ENCODE peak calls at places on chromosomes 5 and 9, in four cellular contexts. D is left ventricle myocardium inferior, T is HepG2, R is gastrocnemius medialis. Q is an unnamed sample.

GRCh38 chr5:171534009-171534895 is 114.8 kb downstream of the FGF18 start:
- DNase-seq in D (no peak), T (no peak), R (no peak), Q (no peak)

GRCh38 chr9:106019702-106020101 is 325.4 kb downstream of the TMEM38B start:
- DNase-seq in D (no peak), T (no peak), R (no peak), Q (no peak)

GRCh38 chr5:139635606-139636206 is 12.4 kb upstream of the CXXC5 start:
- DNase-seq in D (peak), T (peak), R (peak), Q (peak)

GRCh38 chr9:98365227-98365669 is 109.8 kb upstream of the TBC1D2 start:
- DNase-seq in D (no peak), T (peak), R (no peak), Q (no peak)

GRCh38 chr5:138463335-138464017 is 1.8 kb upstream of the EGR1 start:
- DNase-seq in D (no peak), T (no peak), R (no peak), Q (no peak)

GRCh38 chr5:151063136-151063544 is 17.7 kb downstream of the TNIP1 start:
- DNase-seq in D (no peak), T (peak), R (no peak), Q (no peak)

GRCh38 chr9:117101003-117101402 is 313.9 kb downstream of the ASTN2 start:
- DNase-seq in D (no peak), T (no peak), R (no peak), Q (no peak)

GRCh38 chr9:96258967-96259366 is 43.0 kb downstream of the HSD17B3 start:
- DNase-seq in D (no peak), T (no peak), R (no peak), Q (no peak)

GRCh38 chr5:73902327-73903051 is 276.5 kb downstream of the ARHGEF28 start:
- DNase-seq in D (no peak), T (peak), R (no peak), Q (no peak)

GRCh38 chr5:9056046-9056445 is 489.8 kb downstream of the SEMA5A start:
- DNase-seq in D (no peak), T (no peak), R (no peak), Q (no peak)

GRCh38 chr5:9052421-9052820 is 493.5 kb downstream of the SEMA5A start:
- DNase-seq in D (no peak), T (no peak), R (no peak), Q (no peak)

GRCh38 chr5:9051779-9052178 is 494.1 kb downstream of the SEMA5A start:
- DNase-seq in D (no peak), T (no peak), R (no peak), Q (no peak)

GRCh38 chr5:9054821-9055589 is 490.9 kb downstream of the SEMA5A start:
- DNase-seq in D (no peak), T (no peak), R (no peak), Q (no peak)

GRCh38 chr5:9054322-9054721 is 491.6 kb downstream of the SEMA5A start:
- DNase-seq in D (no peak), T (no peak), R (no peak), Q (no peak)
- H3K27ac ChIP-seq in D (no peak), T (no peak), R (no peak), Q (no peak)

DNA sequence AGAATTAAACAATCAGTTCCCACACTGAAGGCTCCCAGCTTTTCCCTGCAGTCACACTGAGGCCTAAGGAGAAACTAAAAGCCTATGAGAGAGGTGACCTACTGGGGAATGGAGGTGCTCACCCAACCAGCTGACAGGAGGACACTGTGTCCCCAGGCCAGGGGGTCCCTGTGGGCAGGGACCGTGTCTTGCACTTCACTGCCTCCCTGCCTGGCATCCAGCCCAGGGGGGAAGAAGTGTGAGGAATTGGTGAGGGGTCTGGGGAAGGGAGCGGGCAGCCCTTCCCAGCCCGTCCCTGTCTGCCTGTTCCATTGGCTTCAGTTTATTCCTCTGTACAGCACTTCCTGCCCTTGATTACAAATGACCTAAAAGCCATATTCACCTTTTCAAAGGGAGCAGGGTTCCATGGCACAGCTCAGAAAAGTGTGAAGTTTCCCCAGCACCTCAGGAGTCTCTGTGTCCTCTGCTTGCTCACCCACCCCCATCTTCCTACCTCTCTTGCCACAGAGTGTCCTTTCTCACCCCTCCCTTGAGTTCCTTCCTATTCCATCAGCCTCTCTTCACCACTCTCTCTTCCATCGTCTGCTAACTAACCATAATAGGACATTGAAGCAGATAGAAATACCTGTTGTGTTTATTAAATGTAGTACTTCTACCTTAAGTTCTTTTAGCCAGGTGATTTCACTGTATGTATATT is 12.9 kb downstream of the OTULINL start:
- DNase-seq in D (no peak), T (no peak), R (no peak), Q (no peak)
- H3K27ac ChIP-seq in D (peak), T (no peak), R (no peak), Q (peak)

DNA sequence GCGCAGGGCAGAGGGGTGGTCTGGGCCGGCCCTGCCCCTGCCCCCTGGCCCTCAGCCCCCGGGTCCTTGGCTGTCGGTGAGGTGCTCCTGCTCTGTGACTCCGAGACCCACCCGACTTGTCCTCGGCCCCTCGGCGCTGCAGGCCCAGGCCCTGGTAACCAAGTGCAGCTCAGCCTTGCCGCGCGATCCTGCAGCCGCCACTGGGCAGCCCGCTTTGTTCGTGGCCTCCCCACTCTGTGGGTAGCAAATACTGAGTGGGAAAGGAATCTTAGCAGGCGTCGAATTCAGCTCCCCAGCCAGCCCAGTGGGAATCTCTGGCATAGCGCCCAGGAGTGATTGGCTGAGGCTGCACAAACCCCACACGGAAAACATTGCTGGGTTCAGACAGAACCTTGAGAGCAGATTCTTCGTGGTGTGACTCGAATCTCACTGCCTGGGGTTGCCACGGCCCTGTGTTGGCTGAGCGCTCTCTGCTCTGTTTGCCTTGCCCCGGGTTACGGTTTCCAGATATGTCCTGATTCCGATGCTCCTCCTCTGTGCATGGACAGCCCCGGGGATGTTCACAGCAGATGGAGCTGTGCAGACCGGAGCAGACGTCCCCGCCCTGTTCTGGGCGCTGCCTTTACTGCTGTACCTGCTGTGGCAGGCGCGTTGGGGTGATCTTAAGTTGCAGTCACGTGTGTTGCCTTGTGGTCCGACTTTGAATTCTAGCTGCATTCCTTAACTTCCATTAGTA is 13.4 kb upstream of the EXOC3 start:
- DNase-seq in D (no peak), T (no peak), R (no peak), Q (no peak)
- H3K27ac ChIP-seq in D (no peak), T (no peak), R (no peak), Q (peak)

DNA sequence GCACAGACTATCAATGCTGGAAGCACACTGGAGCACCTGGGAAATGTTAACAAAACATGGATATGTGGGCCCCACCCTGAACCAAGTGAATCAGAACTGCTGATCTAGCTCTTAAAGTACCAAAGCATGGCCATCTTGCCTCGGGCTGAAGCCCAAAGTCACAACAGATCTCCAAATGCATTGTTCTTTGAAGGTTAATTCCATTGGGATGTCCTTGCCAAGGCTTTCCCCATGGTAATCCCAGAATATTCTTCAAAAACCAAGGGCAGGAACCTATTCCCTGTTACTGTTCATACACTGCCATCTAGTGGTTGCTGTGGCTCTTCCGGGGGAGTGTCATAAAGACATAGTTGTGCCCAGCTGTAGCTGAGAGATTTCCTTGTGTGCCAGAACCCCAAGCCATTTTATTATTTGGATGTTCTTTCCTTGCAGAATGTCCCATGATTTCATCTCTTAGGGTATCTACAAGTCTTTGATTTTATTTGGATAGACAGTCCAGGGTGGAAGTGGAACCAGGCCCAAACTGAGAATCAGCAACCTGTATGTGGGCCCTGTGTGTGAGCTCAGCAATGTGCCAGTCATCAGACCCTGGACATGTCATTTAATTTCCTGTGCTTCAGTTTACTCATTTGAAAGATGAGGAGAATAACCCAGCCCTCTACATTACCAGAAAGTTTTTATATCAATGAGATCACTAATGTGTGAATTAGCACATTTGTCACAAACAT is 290.0 kb downstream of the ACTL7B start:
- DNase-seq in D (no peak), T (peak), R (no peak), Q (peak)
- H3K27ac ChIP-seq in D (no peak), T (no peak), R (no peak), Q (no peak)

DNA sequence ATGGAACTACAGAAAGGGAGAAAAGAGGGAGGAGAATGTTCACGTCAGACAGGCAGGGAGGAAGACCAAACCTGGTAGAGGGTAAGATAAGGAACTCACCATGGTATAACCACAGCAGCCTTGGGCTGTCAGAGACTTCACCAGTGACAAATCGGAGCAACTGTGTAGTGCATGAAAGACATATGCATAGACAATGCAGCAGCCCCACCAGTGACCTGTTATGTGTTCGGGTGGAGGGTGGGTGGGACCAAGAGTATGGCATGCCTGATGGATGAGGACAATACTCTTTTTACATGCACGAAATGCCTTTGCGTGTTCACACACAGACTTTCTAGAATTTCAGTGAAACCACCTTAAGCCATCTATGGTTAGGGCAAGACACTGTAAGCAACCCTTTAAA is 221.8 kb upstream of the RASEF start:
- DNase-seq in D (no peak), T (no peak), R (no peak), Q (no peak)
- H3K27ac ChIP-seq in D (no peak), T (no peak), R (no peak), Q (no peak)

Q was measured in lung.